ENCODE peak calls at places on chromosomes 11 and 22, in five cellular contexts. One of them, this sample, is unnamed.

GRCh38 chr22:41311487-41311886 is 10.2 kb downstream of the ZC3H7B start:
- DNase-seq in EL: no peak
- DNase-seq in ureter: no peak
- DNase-seq in Panc1: no peak
- DNase-seq in GM12878: no peak
- DNase-seq in this sample: no peak

GRCh38 chr11:44539971-44540370 is 25.5 kb upstream of the CD82 start:
- DNase-seq in EL: no peak
- DNase-seq in ureter: no peak
- DNase-seq in Panc1: no peak
- DNase-seq in GM12878: no peak
- DNase-seq in this sample: no peak

GRCh38 chr11:80822248-80822647 is 1381.4 kb upstream of the TENM4 start:
- DNase-seq in EL: no peak
- DNase-seq in ureter: no peak
- DNase-seq in Panc1: no peak
- DNase-seq in GM12878: no peak
- DNase-seq in this sample: no peak

GRCh38 chr22:39205344-39206021 is 39.3 kb downstream of the PDGFB start:
- DNase-seq in EL: peak; percentile 84
- DNase-seq in ureter: no peak
- DNase-seq in Panc1: no peak
- DNase-seq in GM12878: no peak
- DNase-seq in this sample: no peak

GRCh38 chr11:113532697-113533424 is 57.7 kb upstream of the DRD2 start:
- DNase-seq in EL: peak; percentile 73
- DNase-seq in ureter: peak; percentile 80
- DNase-seq in Panc1: peak; percentile 41
- DNase-seq in GM12878: no peak
- DNase-seq in this sample: peak; percentile 73

GRCh38 chr11:26044389-26044788 is 287.5 kb upstream of the ANO3 start:
- DNase-seq in EL: no peak
- DNase-seq in ureter: no peak
- DNase-seq in Panc1: no peak
- DNase-seq in GM12878: no peak
- DNase-seq in this sample: no peak

GRCh38 chr11:121881806-121882205 is 234.2 kb downstream of the BLID start:
- DNase-seq in EL: peak; percentile 75
- DNase-seq in ureter: no peak
- DNase-seq in Panc1: no peak
- DNase-seq in GM12878: no peak
- DNase-seq in this sample: no peak

GRCh38 chr11:69280994-69281393 is 13.0 kb upstream of the MYEOV start:
- DNase-seq in EL: peak; percentile 90
- DNase-seq in ureter: no peak
- DNase-seq in Panc1: no peak
- DNase-seq in GM12878: no peak
- DNase-seq in this sample: no peak

GRCh38 chr22:38792833-38793232 is 1.1 kb downstream of the DNAL4 start:
- DNase-seq in EL: peak; percentile 36
- DNase-seq in ureter: no peak
- DNase-seq in Panc1: no peak
- DNase-seq in GM12878: no peak
- DNase-seq in this sample: no peak

GRCh38 chr11:102950622-102951081 is 4.9 kb downstream of the MMP13 start:
- DNase-seq in EL: peak; percentile 32
- DNase-seq in ureter: no peak
- DNase-seq in Panc1: no peak
- DNase-seq in GM12878: no peak
- DNase-seq in this sample: no peak

GRCh38 chr11:96658436-96658835 is 268.6 kb downstream of the JRKL start:
- DNase-seq in EL: no peak
- DNase-seq in ureter: no peak
- DNase-seq in Panc1: no peak
- DNase-seq in GM12878: no peak
- DNase-seq in this sample: no peak